ENCODE peak calls at places on chromosomes 7 and 10, in six cellular contexts. H, Y, L, I, A and P are unnamed samples.

GRCh38 chr7:146885231-146885630 is 768.6 kb downstream of the CNTNAP2 start:
- DNase-seq in Y (no peak), L (no peak), H (no peak), A (no peak), I (no peak), P (no peak)

GRCh38 chr10:35211390-35211789 is 84.7 kb downstream of the CREM start:
- DNase-seq in I (peak; percentile 29), H (no peak), Y (no peak), L (no peak), A (no peak), P (no peak)

GRCh38 chr7:1919539-1920265 is 249.6 kb downstream of the ELFN1 start:
- DNase-seq in Y (no peak), I (peak; percentile 86), A (no peak), H (no peak), L (no peak), P (no peak)

GRCh38 chr7:47574473-47575328 is 7.2 kb downstream of the TNS3 start:
- DNase-seq in Y (no peak), A (no peak), L (no peak), H (peak; percentile 58), I (peak; percentile 70), P (no peak)

GRCh38 chr7:80635998-80636397 is 2.4 kb upstream of the CD36 start:
- DNase-seq in H (no peak), I (no peak), Y (no peak), L (no peak), A (no peak), P (no peak)

GRCh38 chr7:50281680-50282445 is 22.7 kb upstream of the IKZF1 start:
- DNase-seq in A (no peak), H (no peak), Y (no peak), I (peak; percentile 31), L (no peak), P (no peak)

GRCh38 chr10:132850896-132851295 is 64.9 kb upstream of the NKX6-2 start:
- DNase-seq in A (no peak), Y (no peak), L (no peak), H (no peak), I (no peak), P (no peak)

GRCh38 chr10:120460776-120461175 is 3.7 kb downstream of the PLPP4 start:
- DNase-seq in L (no peak), A (no peak), Y (no peak), I (no peak), H (no peak), P (no peak)

GRCh38 chr10:117631276-117632151 is 89.0 kb downstream of the EMX2 start:
- DNase-seq in A (no peak), H (no peak), L (no peak), Y (no peak), I (peak; percentile 11), P (no peak)

GRCh38 chr7:46916581-46916980 is 665.3 kb downstream of the TNS3 start:
- DNase-seq in I (no peak), H (no peak), Y (no peak), A (no peak), L (no peak), P (no peak)

GRCh38 chr10:71339796-71340589 is 20.9 kb downstream of the SLC29A3 start:
- DNase-seq in H (no peak), A (no peak), I (no peak), Y (no peak), L (no peak), P (no peak)

GRCh38 chr7:38709123-38709522 is 78.0 kb upstream of the AMPH start:
- DNase-seq in A (no peak), Y (no peak), L (no peak), I (no peak), H (no peak), P (no peak)

GRCh38 chr10:128400564-128400963 is 274.3 kb upstream of the MKI67 start:
- DNase-seq in L (no peak), H (no peak), I (no peak), A (no peak), Y (peak; percentile 75), P (no peak)

GRCh38 chr10:118725784-118726507 is 28.8 kb downstream of the CACUL1 start:
- DNase-seq in L (no peak), A (no peak), I (no peak), H (peak; percentile 67), Y (no peak), P (peak; percentile 93)

GRCh38 chr10:102727037-102727818 is 12.8 kb downstream of the SFXN2 start:
- DNase-seq in H (no peak), Y (no peak), L (no peak), A (no peak), I (no peak), P (no peak)

GRCh38 chr7:68963547-68963946 is 634.7 kb upstream of the AUTS2 start:
- DNase-seq in I (no peak), H (no peak), A (no peak), L (no peak), Y (no peak), P (no peak)

GRCh38 chr7:8274589-8274988 is 12.6 kb upstream of the ICA1 start:
- DNase-seq in L (no peak), I (no peak), A (no peak), H (peak; percentile 4), Y (no peak), P (no peak)

GRCh38 chr7:108030536-108030935 is 27.6 kb upstream of the LAMB1 start:
- DNase-seq in A (no peak), I (no peak), Y (no peak), L (no peak), H (peak; percentile 74), P (no peak)

GRCh38 chr7:70646551-70647248 is 485.2 kb upstream of the GALNT17 start:
- DNase-seq in L (no peak), A (no peak), Y (no peak), I (no peak), H (no peak), P (no peak)

GRCh38 chr7:118158766-118159165 is 25.2 kb upstream of the LSM8 start:
- DNase-seq in L (no peak), H (no peak), A (no peak), Y (peak; percentile 21), I (no peak), P (no peak)

GRCh38 chr7:114533151-114533550 is 118.5 kb downstream of the FOXP2 start:
- DNase-seq in I (no peak), Y (peak; percentile 74), H (no peak), L (no peak), A (no peak), P (no peak)

GRCh38 chr7:116173051-116174028 is 37.0 kb upstream of the TES start:
- DNase-seq in A (no peak), Y (peak; percentile 61), L (no peak), I (peak; percentile 26), H (peak; percentile 64), P (peak; percentile 50)

GRCh38 chr10:92567952-92568600 is 5.8 kb downstream of the IDE start:
- DNase-seq in Y (no peak), H (peak; percentile 66), L (no peak), I (no peak), A (no peak), P (no peak)

GRCh38 chr10:97853006-97853405 is 3.4 kb downstream of the GOLGA7B start:
- DNase-seq in I (no peak), H (no peak), A (no peak), Y (no peak), L (no peak), P (no peak)

GRCh38 chr10:49497358-49497757 is 41.6 kb downstream of the ERCC6 start:
- DNase-seq in I (no peak), A (no peak), L (no peak), Y (no peak), H (no peak), P (no peak)

GRCh38 chr10:44938938-44939337 is 20.7 kb upstream of the RASSF4 start:
- DNase-seq in L (no peak), Y (no peak), I (no peak), H (no peak), A (no peak), P (no peak)